ENCODE peak calls at places on chromosomes 1 and 21, in seven cellular contexts. H is cardiac fibroblast, C is endothelial cell, W is pancreas, I is GM10248, T is mucosa of descending colon, S is AG09309. K is an unnamed sample.

GRCh38 chr1:61149010-61149860 is 66.9 kb downstream of the NFIA start:
- DNase-seq in H (no peak), C (no peak), W (no peak), I (no peak), T (no peak), S (no peak), K (no peak)

GRCh38 chr1:79551321-79551720 is 544.8 kb upstream of the ADGRL4 start:
- DNase-seq in H (no peak), C (no peak), W (no peak), I (no peak), T (no peak), S (no peak), K (no peak)

GRCh38 chr21:45324430-45325205 is 36.9 kb upstream of the POFUT2 start:
- DNase-seq in H (no peak), C (no peak), W (no peak), I (no peak), T (no peak), S (no peak), K (no peak)

GRCh38 chr1:184623404-184623803 is 131.3 kb downstream of the EDEM3 start:
- DNase-seq in H (no peak), C (no peak), W (no peak), I (no peak), T (no peak), S (no peak), K (no peak)

GRCh38 chr1:40866408-40866788 is 4.2 kb upstream of the CITED4 start:
- DNase-seq in H (no peak), C (no peak), W (no peak), I (no peak), T (no peak), S (no peak), K (no peak)

GRCh38 chr1:91165033-91165654 is 143.3 kb upstream of the ZNF644 start:
- DNase-seq in H (peak), C (peak), W (peak), I (peak), T (peak), S (peak), K (peak)

GRCh38 chr1:80962559-80962958 is 838.2 kb upstream of the ADGRL2 start:
- DNase-seq in H (no peak), C (no peak), W (no peak), I (no peak), T (no peak), S (no peak), K (no peak)

GRCh38 chr1:245686006-245686405 is 531.2 kb downstream of the KIF26B start:
- DNase-seq in H (no peak), C (no peak), W (no peak), I (no peak), T (no peak), S (no peak), K (no peak)

GRCh38 chr1:176996455-176997090 is 167.9 kb downstream of the ASTN1 start:
- DNase-seq in H (peak), C (no peak), W (no peak), I (no peak), T (no peak), S (no peak), K (no peak)

GRCh38 chr1:235730007-235730406 is 80.4 kb upstream of the GNG4 start:
- DNase-seq in H (no peak), C (no peak), W (no peak), I (no peak), T (no peak), S (no peak), K (no peak)

GRCh38 chr21:44428281-44428942 is 26.9 kb upstream of the LRRC3 start:
- DNase-seq in H (no peak), C (peak), W (peak), I (no peak), T (peak), S (no peak), K (no peak)

GRCh38 chr1:206923009-206923960 is 1.5 kb upstream of the FCMR start:
- DNase-seq in H (no peak), C (no peak), W (no peak), I (peak), T (peak), S (no peak), K (no peak)

GRCh38 chr1:59173721-59174120 is 123.2 kb upstream of the FGGY start:
- DNase-seq in H (peak), C (no peak), W (no peak), I (no peak), T (no peak), S (no peak), K (no peak)

GRCh38 chr1:152954436-152954835 is 7.4 kb downstream of the SPRR5 start:
- DNase-seq in H (no peak), C (no peak), W (no peak), I (no peak), T (no peak), S (no peak), K (no peak)

GRCh38 chr1:234782821-234783220 is 172.8 kb upstream of the IRF2BP2 start:
- DNase-seq in H (no peak), C (no peak), W (no peak), I (no peak), T (no peak), S (no peak), K (no peak)

GRCh38 chr21:41133896-41134522 is 34.0 kb upstream of the BACE2 start:
- DNase-seq in H (peak), C (peak), W (no peak), I (peak), T (no peak), S (peak), K (no peak)

GRCh38 chr1:27496604-27497155 is 6.7 kb upstream of the WASF2 start:
- DNase-seq in H (peak), C (peak), W (no peak), I (no peak), T (no peak), S (no peak), K (no peak)
- TF ChIP-seq CTCF in H (peak), C (no peak), W (no peak), I (no peak), T (no peak), S (peak), K (no peak)

DNA sequence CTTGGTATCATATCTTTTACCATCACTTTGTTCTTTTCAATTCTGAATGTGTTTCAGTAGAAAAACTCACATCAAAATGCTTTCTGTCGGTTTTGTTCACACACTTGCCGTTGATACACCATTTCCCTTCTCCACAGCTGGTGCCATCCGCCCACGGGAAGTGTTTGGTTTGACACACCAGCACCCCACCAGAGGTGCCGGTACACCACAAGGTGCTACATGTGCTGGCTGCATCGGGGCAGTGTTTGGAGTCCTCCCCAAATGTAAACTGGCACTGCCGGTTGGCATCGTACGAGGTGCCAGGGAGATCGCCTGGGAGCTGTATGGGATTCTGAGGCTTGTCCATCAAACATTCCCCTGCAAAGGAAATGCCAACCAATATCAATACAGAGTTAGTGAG is 5.0 kb downstream of the ADAMTS1 start:
- DNase-seq in H (peak), C (no peak), W (no peak), I (no peak), T (no peak), S (no peak), K (no peak)
- TF ChIP-seq CTCF in H (no peak), C (no peak), W (no peak), I (no peak), T (no peak), S (no peak), K (no peak)

GRCh38 chr1:8871965-8872399 is 6.5 kb downstream of the ENO1 start:
- DNase-seq in H (no peak), C (no peak), W (no peak), I (no peak), T (no peak), S (no peak), K (no peak)

GRCh38 chr1:8870605-8871538 is 7.6 kb downstream of the ENO1 start:
- DNase-seq in H (no peak), C (no peak), W (no peak), I (no peak), T (no peak), S (no peak), K (no peak)

GRCh38 chr1:8870118-8870517 is 8.4 kb downstream of the ENO1 start:
- DNase-seq in H (no peak), C (no peak), W (no peak), I (no peak), T (no peak), S (no peak), K (no peak)

GRCh38 chr1:8873001-8873400 is 5.5 kb downstream of the ENO1 start:
- DNase-seq in H (no peak), C (no peak), W (no peak), I (no peak), T (no peak), S (no peak), K (no peak)

GRCh38 chr1:8871539-8871935 is 6.9 kb downstream of the ENO1 start:
- DNase-seq in H (no peak), C (no peak), W (no peak), I (no peak), T (no peak), S (no peak), K (no peak)
- TF ChIP-seq CTCF in H (peak), C (peak), W (peak), I (no peak), T (peak), S (peak), K (no peak)

GRCh38 chr1:56167596-56167995 is 411.8 kb downstream of the PLPP3 start:
- DNase-seq in H (no peak), C (no peak), W (no peak), I (no peak), T (no peak), S (no peak), K (no peak)
- TF ChIP-seq CTCF in H (no peak), C (no peak), W (no peak), I (no peak), T (no peak), S (no peak), K (no peak)

K was measured in ascending aorta.